ENCODE peak calls at places on chromosomes 3 and 15, in six cellular contexts. Y is PC-3, H is GM23338, D is heart right ventricle, R is HepG2, C is GM23248. G is an unnamed sample. For H3K4me1, the result is how much of the 10 kb centered on the place peaks cover.

GRCh38 chr3:120524171-120524923 is 71.8 kb upstream of the NDUFB4 start:
- DNase-seq in Y (peak), H (no peak), C (peak), R (no peak), D (no peak), G (no peak)

GRCh38 chr15:42582569-42583235 is 7.3 kb downstream of the STARD9 start:
- DNase-seq in C (no peak), H (no peak), D (no peak), Y (no peak), R (no peak), G (no peak)

GRCh38 chr3:71228156-71228885 is 355.2 kb downstream of the FOXP1 start:
- DNase-seq in D (no peak), Y (no peak), H (no peak), C (no peak), R (no peak), G (no peak)

GRCh38 chr3:72238341-72238740 is 453.4 kb upstream of the PROK2 start:
- DNase-seq in H (no peak), R (no peak), D (no peak), Y (no peak), C (peak), G (no peak)

GRCh38 chr3:124818398-124819150 is 68.6 kb downstream of the ITGB5 start:
- DNase-seq in C (peak), Y (no peak), H (no peak), R (no peak), D (no peak), G (no peak)

GRCh38 chr3:101995371-101996046 is 146.2 kb downstream of the NFKBIZ start:
- DNase-seq in C (peak), H (no peak), R (no peak), D (no peak), Y (peak), G (no peak)

GRCh38 chr15:26738996-26739395 is 33.9 kb downstream of the GABRB3 start:
- DNase-seq in C (no peak), R (no peak), H (no peak), Y (no peak), D (no peak), G (no peak)

GRCh38 chr3:57007513-57008415 is 52.7 kb upstream of the SPATA12 start:
- DNase-seq in R (no peak), Y (peak), C (peak), D (peak), H (peak), G (peak)

GRCh38 chr3:150203273-150203672 is 204.8 kb upstream of the TSC22D2 start:
- DNase-seq in H (no peak), C (peak), R (no peak), D (no peak), Y (no peak), G (no peak)

GRCh38 chr15:57752840-57753239 is 46.3 kb downstream of the POLR2M start:
- DNase-seq in Y (no peak), H (no peak), D (no peak), R (no peak), C (no peak), G (no peak)

GRCh38 chr15:88636039-88636438 is 2.8 kb upstream of the ISG20 start:
- DNase-seq in C (no peak), R (no peak), H (peak), Y (peak), D (no peak), G (peak)

GRCh38 chr15:88638626-88639372 is at the start of gene ISG20:
- DNase-seq in Y (peak), H (peak), D (peak), C (peak), R (peak), G (peak)

GRCh38 chr15:88637841-88638625 is 783 bp upstream of the ISG20 start:
- DNase-seq in H (no peak), R (peak), C (no peak), D (no peak), Y (no peak), G (no peak)

GRCh38 chr15:88636654-88637053 is 2.2 kb upstream of the ISG20 start:
- DNase-seq in H (no peak), C (no peak), D (no peak), Y (no peak), R (no peak), G (no peak)

DNA sequence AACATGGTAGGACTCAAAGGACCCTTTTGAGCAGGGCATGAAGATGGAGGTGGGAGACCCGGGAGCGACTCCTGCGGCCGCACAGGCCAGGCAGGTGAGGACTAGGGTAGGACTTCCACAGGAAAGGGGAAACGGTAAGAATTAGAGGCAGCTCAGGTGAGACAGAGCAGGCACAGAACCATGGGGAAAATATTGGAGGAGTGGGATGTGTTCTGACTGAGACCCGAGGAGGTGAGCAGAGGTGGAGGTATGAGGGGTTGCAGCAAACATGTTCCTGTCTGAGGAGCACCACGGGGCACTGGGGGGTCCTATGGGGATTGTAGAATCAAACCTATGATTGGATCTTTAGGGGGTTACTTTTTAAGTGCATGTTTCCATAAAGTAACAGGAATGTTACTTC is 1.4 kb upstream of the ISG20 start:
- DNase-seq in C (no peak), Y (no peak), R (no peak), H (no peak), D (no peak), G (peak)
- H3K4me1 ChIP-seq in C (under half), Y (under half), R (under half), H (under half), D (under half), G (under half)

GRCh38 chr3:50262778-50263177 is 6.2 kb upstream of the SEMA3B start:
- DNase-seq in H (no peak), D (no peak), Y (no peak), R (no peak), C (no peak), G (no peak)

GRCh38 chr3:50260027-50260941 is 8.7 kb upstream of the SEMA3B start:
- DNase-seq in H (peak), Y (peak), D (peak), C (peak), R (peak), G (peak)

GRCh38 chr3:50260942-50261441 is 8.0 kb upstream of the SEMA3B start:
- DNase-seq in H (no peak), Y (no peak), D (no peak), C (no peak), R (no peak), G (no peak)

GRCh38 chr3:50259432-50260026 is 9.4 kb upstream of the SEMA3B start:
- DNase-seq in C (no peak), R (no peak), Y (no peak), H (no peak), D (peak), G (no peak)

GRCh38 chr3:50261505-50261904 is 7.4 kb upstream of the SEMA3B start:
- DNase-seq in H (no peak), C (no peak), Y (no peak), D (no peak), R (no peak), G (no peak)
- H3K4me1 ChIP-seq in H (under half), C (under half), Y (under half), D (under half), R (half or more), G (under half)

DNA sequence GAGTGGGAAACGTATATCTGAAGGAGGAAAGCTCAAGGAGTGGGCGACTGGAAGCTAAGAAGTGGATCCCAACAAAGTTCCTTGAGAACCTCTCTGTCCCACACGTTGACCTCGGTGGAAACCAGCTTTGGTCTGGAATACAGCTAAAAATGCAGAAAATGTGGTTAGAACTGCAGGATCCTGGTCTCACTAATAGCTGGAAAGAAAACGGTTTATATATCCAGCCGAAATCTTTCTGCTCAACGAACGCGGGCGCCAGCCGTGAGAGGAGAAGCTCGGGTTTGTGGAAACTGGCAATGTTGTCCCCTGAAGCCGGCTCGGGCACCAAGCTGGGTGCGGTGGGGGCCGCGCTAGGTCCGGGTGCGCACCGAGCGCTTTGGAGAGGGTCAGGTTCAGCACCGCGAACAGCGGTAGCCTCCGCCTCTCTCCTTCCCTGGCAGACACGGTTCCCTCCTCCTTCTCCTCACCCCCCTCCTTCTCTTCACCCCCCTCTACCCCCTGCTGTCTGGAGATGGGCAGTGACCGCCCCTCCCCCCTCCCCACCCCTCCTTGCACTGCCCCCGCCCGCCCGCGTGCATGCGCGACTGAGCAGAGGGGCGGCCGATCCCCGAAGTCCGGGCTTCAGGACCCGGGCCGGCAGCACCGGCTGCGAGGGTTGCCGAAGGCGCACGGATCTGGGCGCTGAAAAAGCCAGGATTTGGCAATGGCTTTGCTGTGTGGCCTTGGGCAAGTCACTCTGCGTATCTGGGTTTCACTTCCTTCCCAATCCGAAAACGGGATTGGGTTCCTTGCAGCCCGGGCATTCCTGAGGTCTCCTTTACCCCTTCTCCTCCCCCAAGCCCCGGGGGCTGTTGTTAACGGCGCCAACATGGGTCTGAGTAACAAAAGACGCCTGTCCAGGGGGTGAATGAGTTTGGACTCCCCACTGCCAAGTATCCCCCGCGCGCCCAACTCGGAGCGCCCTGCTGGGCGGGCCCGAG is at the start of gene SKOR1:
- DNase-seq in R (no peak), H (peak), C (peak), Y (no peak), D (no peak), G (no peak)
- H3K4me1 ChIP-seq in R (under half), H (half or more), C (under half), Y (under half), D (under half), G (under half)

DNA sequence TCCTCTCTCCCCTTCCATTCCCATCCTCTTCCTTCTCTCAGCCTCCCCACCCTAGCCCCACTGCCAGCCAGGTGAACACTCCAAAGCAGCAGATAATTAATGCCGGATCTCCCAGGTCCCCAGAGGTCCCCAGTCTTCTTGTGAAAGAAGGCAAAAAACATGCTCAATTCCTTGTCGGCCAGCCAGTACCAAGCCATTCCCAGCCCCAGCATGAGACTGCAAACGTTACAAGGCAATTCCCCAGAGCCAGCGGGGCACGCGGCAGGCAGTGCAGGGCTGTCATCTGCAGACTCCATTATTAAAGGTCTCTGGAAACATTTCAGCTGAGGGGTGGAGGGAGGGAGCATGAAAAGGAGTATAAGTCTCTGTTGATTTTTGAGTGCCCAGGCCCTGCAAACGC is 117.8 kb downstream of the XXYLT1 start:
- DNase-seq in R (no peak), D (peak), H (peak), Y (no peak), C (no peak), G (peak)
- H3K4me1 ChIP-seq in R (half or more), D (half or more), H (half or more), Y (half or more), C (under half), G (under half)

GRCh38 chr3:118537454-118537853 is 497.2 kb downstream of the IGSF11 start:
- DNase-seq in C (no peak), H (no peak), Y (no peak), D (no peak), R (no peak), G (no peak)
- H3K4me1 ChIP-seq in C (under half), H (under half), Y (under half), D (under half), R (under half), G (under half)

DNA sequence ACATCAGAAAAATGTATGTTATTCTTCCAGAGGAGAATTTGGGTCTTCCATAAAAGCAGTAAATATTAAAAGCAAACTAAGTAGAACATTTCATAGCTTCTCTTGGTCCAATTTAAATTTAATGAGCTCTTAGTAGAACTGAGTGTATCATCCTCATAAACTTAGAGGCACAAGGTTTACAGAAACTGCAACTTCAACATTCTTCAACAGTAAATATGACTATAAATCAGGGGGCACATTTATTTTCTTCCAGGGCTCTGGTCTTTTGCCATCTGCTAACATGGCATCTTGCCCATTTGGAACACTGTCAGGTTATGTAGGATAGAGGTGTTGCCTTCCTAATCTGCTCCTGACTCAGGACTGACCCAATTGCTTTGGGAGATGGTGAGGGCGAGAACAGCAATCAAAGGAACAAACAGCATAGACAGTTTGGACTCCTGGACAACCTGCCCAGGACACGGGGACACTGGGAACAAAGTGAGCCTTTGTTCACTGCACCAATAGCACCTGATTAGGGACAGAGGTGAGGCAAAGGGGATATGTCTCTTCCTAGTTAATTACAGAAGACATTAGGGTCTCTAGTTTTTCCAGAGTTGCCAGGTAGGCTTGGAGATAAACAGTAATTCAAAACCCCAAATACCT is 610.2 kb upstream of the ROBO2 start:
- DNase-seq in R (no peak), C (no peak), Y (no peak), D (no peak), H (no peak), G (no peak)
- H3K4me1 ChIP-seq in R (under half), C (under half), Y (under half), D (under half), H (under half), G (under half)

GRCh38 chr3:25478964-25479726 is 51.1 kb downstream of the RARB start:
- DNase-seq in H (no peak), D (no peak), R (no peak), C (no peak), Y (no peak), G (no peak)

GRCh38 chr3:25479727-25480010 is 51.6 kb downstream of the RARB start:
- DNase-seq in R (no peak), D (no peak), H (no peak), Y (no peak), C (no peak), G (no peak)

GRCh38 chr3:25480811-25481210 is 52.7 kb downstream of the RARB start:
- DNase-seq in Y (no peak), R (no peak), D (no peak), H (no peak), C (no peak), G (no peak)

GRCh38 chr3:25476639-25477038 is 48.6 kb downstream of the RARB start:
- DNase-seq in C (peak), Y (no peak), R (no peak), H (no peak), D (no peak), G (no peak)

GRCh38 chr3:25478358-25478757 is 50.3 kb downstream of the RARB start:
- DNase-seq in C (no peak), Y (no peak), D (no peak), R (no peak), H (no peak), G (no peak)
- H3K4me1 ChIP-seq in C (under half), Y (under half), D (under half), R (under half), H (under half), G (under half)

DNA sequence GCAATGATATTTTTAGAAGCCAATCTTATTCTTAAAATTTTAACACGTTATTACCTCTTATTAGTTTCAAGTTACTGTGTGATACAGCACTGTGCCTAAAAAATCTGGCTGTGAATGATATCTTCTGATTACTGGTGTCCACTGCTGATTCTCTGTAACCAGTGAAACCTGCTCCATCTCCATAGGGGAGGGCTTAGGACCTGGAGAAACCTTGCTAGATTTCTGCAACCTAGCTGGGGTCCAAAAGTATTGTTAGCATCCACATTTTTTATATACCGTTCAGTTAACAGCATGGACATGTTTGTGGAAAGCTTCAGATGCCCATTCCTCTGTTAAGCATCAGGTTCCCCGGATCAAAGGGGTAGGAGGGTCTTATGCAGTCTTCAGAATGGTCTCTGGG is 193.9 kb upstream of the TOPAZ1 start:
- DNase-seq in R (no peak), C (no peak), Y (no peak), D (no peak), H (no peak), G (no peak)
- H3K4me1 ChIP-seq in R (under half), C (under half), Y (under half), D (under half), H (under half), G (under half)

DNA sequence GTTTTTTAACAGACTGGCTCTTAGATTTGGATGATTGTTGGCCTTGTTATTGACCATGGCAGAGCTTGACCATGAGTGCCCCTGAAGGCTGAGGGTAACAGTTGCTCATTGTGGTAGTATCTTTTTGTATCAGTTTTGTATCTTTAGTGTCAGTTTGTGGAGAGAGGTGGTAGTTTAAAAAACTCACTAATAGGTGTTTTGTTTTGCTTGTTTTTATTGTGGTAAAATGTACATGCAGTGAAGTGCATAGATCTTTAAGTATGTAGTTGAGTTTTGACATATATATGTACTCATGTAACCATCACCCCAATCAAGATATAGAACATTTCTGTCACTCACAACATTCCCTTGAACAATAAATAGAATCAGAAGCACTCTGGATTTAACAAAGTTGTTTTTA is 9.8 kb downstream of the GMPS start:
- DNase-seq in H (no peak), D (no peak), Y (no peak), C (no peak), R (no peak), G (no peak)
- H3K4me1 ChIP-seq in H (under half), D (under half), Y (under half), C (under half), R (under half), G (under half)

G was measured in psoas muscle.